ENCODE peak calls at places on chromosome 20, in five cellular contexts. P is ovary, B is body of pancreas, A is HepG2, H is Peyer's patch. V is an unnamed sample.

GRCh38 chr20:59813948-59814834 is 119.2 kb downstream of the SYCP2 start:
- DNase-seq in P (peak; percentile 5), B (no peak), H (no peak), A (no peak), V (no peak)

GRCh38 chr20:32325706-32326506 is 32.2 kb upstream of the ASXL1 start:
- DNase-seq in B (peak; percentile 71), A (peak; percentile 99), P (no peak), H (peak; percentile 65), V (peak; percentile 61)

GRCh38 chr20:51092238-51092822 is 69.4 kb upstream of the KCNG1 start:
- DNase-seq in H (no peak), B (no peak), P (no peak), A (no peak), V (no peak)

GRCh38 chr20:52190437-52191131 is 995 bp downstream of the ZFP64 start:
- DNase-seq in H (peak; percentile 65), A (peak; percentile 57), B (peak; percentile 34), P (peak; percentile 11), V (peak; percentile 18)

GRCh38 chr20:3716195-3716834 is 3.9 kb upstream of the SIGLEC1 start:
- DNase-seq in P (peak; percentile 43), B (peak; percentile 38), H (no peak), A (peak; percentile 65), V (peak; percentile 58)

GRCh38 chr20:34375977-34376430 is 12.9 kb downstream of the ITCH start:
- DNase-seq in H (peak; percentile 39), A (peak; percentile 53), P (no peak), B (no peak), V (no peak)

GRCh38 chr20:17431621-17432364 is 99.4 kb downstream of the BFSP1 start:
- DNase-seq in P (peak; percentile 64), A (peak; percentile 57), H (peak; percentile 66), B (peak; percentile 50), V (peak; percentile 50)

GRCh38 chr20:48325656-48326433 is 502.0 kb downstream of the PREX1 start:
- DNase-seq in A (no peak), H (no peak), P (no peak), B (no peak), V (no peak)

GRCh38 chr20:59441860-59442810 is 141.7 kb downstream of the EDN3 start:
- DNase-seq in B (no peak), P (no peak), A (no peak), H (no peak), V (no peak)

GRCh38 chr20:2545594-2545993 is 9.2 kb downstream of the TMC2 start:
- DNase-seq in B (no peak), P (no peak), H (no peak), A (no peak), V (no peak)

GRCh38 chr20:61930776-61931475 is 134.8 kb downstream of the TAF4 start:
- DNase-seq in B (peak; percentile 2), H (no peak), P (no peak), A (no peak), V (no peak)

GRCh38 chr20:23540624-23541023 is 27.7 kb downstream of the CST9L start:
- DNase-seq in H (no peak), B (no peak), A (no peak), P (no peak), V (no peak)

GRCh38 chr20:23544133-23544532 is 24.2 kb downstream of the CST9L start:
- DNase-seq in A (no peak), B (no peak), P (no peak), H (no peak), V (no peak)

GRCh38 chr20:23536601-23537000 is 31.7 kb downstream of the CST9L start:
- DNase-seq in P (no peak), A (no peak), H (no peak), B (no peak), V (no peak)

GRCh38 chr20:23537030-23537429 is 31.3 kb downstream of the CST9L start:
- DNase-seq in B (no peak), P (no peak), H (no peak), A (no peak), V (no peak)

GRCh38 chr20:23541330-23541729 is 27.0 kb downstream of the CST9L start:
- DNase-seq in P (no peak), B (no peak), H (no peak), A (peak; percentile 43), V (no peak)
- TF ChIP-seq POLR2A in P (no peak), B (no peak), H (no peak), A (no peak), V (no peak)

GRCh38 chr20:41627001-41627400 is 8.8 kb upstream of the CHD6 start:
- DNase-seq in B (no peak), H (no peak), A (peak; percentile 30), P (no peak), V (no peak)

GRCh38 chr20:41630846-41631245 is 12.7 kb upstream of the CHD6 start:
- DNase-seq in A (no peak), P (no peak), H (no peak), B (no peak), V (no peak)

GRCh38 chr20:41631826-41632225 is 13.6 kb upstream of the CHD6 start:
- DNase-seq in P (no peak), H (no peak), A (no peak), B (no peak), V (no peak)

GRCh38 chr20:41623625-41624024 is 5.4 kb upstream of the CHD6 start:
- DNase-seq in A (no peak), H (no peak), P (no peak), B (no peak), V (no peak)

GRCh38 chr20:41627611-41628244 is 9.6 kb upstream of the CHD6 start:
- DNase-seq in B (no peak), P (no peak), A (no peak), H (no peak), V (no peak)
- TF ChIP-seq POLR2A in B (no peak), P (no peak), A (no peak), H (no peak), V (no peak)

GRCh38 chr20:35541783-35542662 is at the start of gene ERGIC3:
- DNase-seq in H (peak; percentile 99), B (peak; percentile 98), A (peak; percentile 97), P (peak; percentile 96), V (peak; percentile 99)
- TF ChIP-seq POLR2A in H (peak; percentile 46), B (peak; percentile 19), A (peak; percentile 92), P (peak; percentile 19), V (peak; percentile 68)

DNA sequence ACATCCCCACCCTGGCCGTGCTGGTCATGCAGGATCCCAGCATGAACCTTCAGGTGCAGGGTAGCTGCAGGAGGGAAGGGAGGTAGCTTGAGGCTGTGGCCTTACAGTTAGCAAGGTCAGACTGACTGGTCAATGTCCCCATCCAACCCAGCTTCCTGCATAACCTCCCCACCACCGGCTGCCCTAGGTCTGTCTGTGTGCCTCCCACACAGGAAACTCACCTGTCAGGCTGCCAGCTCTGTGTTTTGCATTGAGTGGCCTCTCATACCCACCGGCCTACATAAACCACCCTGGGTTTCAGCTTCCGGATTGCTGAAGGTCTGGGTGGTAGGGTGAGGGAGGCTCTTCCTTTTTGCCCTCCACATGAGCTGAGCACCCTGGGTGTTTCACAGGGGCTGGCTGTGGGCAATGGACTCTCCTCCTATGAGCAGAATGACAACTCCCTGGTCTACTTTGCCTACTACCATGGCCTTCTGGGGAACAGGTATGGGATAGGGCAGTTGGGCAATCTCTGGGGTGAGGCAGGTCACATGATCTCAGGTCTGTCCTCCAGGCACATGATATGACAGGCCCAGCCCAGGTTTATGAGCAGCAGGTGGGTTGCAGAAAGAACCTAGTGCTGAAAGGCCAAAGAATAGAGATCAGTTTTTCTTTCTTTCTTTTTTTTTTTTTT is 1.8 kb downstream of the CTSA start:
- DNase-seq in H (peak; percentile 73), P (no peak), B (no peak), A (no peak), V (no peak)
- TF ChIP-seq POLR2A in H (no peak), P (no peak), B (no peak), A (no peak), V (no peak)

GRCh38 chr20:38221041-38221589 is 39.4 kb downstream of the KIAA1755 start:
- DNase-seq in B (peak; percentile 61), P (peak; percentile 43), H (peak; percentile 87), A (peak; percentile 70), V (peak; percentile 78)
- TF ChIP-seq POLR2A in B (no peak), P (no peak), H (no peak), A (no peak), V (no peak)

GRCh38 chr20:49892260-49893216 is 22.8 kb downstream of the SPATA2 start:
- DNase-seq in H (no peak), A (no peak), B (no peak), P (no peak), V (peak; percentile 24)
- TF ChIP-seq POLR2A in H (no peak), A (no peak), B (no peak), P (no peak), V (no peak)

DNA sequence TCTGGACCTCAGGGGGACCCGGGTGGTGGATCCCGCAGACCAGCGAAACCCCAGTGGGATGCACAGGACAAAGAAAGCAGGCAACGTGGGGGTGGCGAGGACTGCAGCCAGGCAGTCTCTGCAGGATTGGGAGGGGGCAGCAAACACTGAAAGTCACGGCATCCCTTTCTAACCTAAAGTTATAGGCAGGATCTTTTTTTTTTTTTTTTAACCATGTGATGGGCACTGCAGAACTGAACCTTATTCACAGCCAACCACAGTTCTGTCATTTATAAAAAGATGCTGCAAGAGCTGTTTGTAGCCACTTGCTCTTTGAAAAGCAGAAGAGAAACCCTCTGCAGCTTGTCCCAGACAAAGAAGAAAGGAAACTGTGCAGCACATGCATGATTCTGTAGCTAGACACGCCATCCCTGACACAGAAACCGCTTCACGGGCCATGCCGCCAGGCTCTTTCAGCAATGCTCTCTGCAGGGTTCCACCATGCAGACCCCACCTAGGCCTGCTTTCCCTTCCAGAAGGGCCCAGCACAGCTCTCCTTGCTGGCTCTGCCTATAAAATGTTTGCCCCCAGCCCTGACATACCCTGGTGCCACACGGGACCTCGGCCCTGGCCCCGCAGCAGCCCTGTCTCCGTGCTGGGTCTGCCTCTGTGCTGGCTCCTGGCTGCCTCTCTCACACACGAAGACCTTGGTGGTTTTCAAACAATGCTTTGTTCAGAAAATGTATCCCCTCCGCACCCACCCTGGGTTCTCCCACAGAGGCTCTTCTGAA is 70.8 kb downstream of the PYGB start:
- DNase-seq in P (no peak), A (no peak), H (peak; percentile 64), B (no peak), V (no peak)
- TF ChIP-seq POLR2A in P (no peak), A (no peak), H (no peak), B (no peak), V (no peak)